ENCODE peak calls at places on chromosomes 13 and 19, in ten cellular contexts. K is HFFc6; O is uterus; P is left kidney; A is head of caudate nucleus; F is activated T-helper 2 cell treated with anti-CD3 and anti-CD28 coated beads, Interferon-gamma antibody, Interleukin-2, Interleukin-4, amounts not matched to agents 10 μg/mL and 5 μg/mL and 100 μg/mL, durations not matched to agents 14 hours and 24 hours and 36 hours; N is GM23338; E is heart right ventricle; T is nucleus accumbens; D is activated T-cell treated with anti-CD3 and anti-CD28 coated beads for 48 hours. Z is an unnamed sample.

GRCh38 chr13:93690139-93690538 is 463.5 kb downstream of the GPC6 start:
- DNase-seq in F (no peak), T (no peak), A (no peak), P (peak), E (no peak), D (no peak), N (peak), K (no peak), O (no peak), Z (no peak)

GRCh38 chr19:50489461-50490011 is 12.9 kb upstream of the GARIN5A start:
- DNase-seq in N (no peak), F (no peak), K (no peak), T (no peak), A (no peak), P (peak), O (no peak), E (no peak), D (no peak), Z (no peak)

GRCh38 chr13:111875922-111876321 is 191.0 kb upstream of the SOX1 start:
- DNase-seq in O (no peak), D (no peak), F (no peak), E (no peak), K (no peak), T (no peak), P (no peak), N (no peak), A (no peak), Z (no peak)

GRCh38 chr19:3225677-3226093 is 1.2 kb downstream of the CELF5 start:
- DNase-seq in D (no peak), E (no peak), O (no peak), N (peak), F (no peak), P (peak), K (no peak), A (no peak), T (no peak), Z (no peak)

GRCh38 chr13:102729560-102730275 is 34.9 kb upstream of the METTL21C start:
- DNase-seq in K (peak), P (no peak), D (no peak), F (no peak), T (no peak), A (no peak), O (no peak), E (no peak), N (peak), Z (no peak)

GRCh38 chr19:48318286-48318987 is 6.9 kb upstream of the EMP3 start:
- DNase-seq in A (no peak), K (no peak), N (no peak), D (no peak), P (no peak), E (no peak), T (no peak), O (no peak), F (no peak), Z (no peak)

GRCh38 chr13:40368123-40368891 is 298.1 kb downstream of the FOXO1 start:
- DNase-seq in A (no peak), N (no peak), D (no peak), O (no peak), P (no peak), F (no peak), T (no peak), K (no peak), E (no peak), Z (no peak)

GRCh38 chr13:30429721-30430694 is 7.7 kb downstream of the UBE2L5 start:
- DNase-seq in P (no peak), N (no peak), T (no peak), E (no peak), A (peak), K (peak), O (peak), F (no peak), D (no peak), Z (no peak)

GRCh38 chr19:29690842-29691241 is 24.2 kb downstream of the C19orf12 start:
- DNase-seq in K (peak), D (no peak), O (no peak), T (no peak), E (no peak), P (no peak), N (peak), F (peak), A (no peak), Z (peak)

GRCh38 chr19:6593651-6594416 is 2.9 kb upstream of the CD70 start:
- DNase-seq in K (no peak), F (no peak), O (no peak), A (no peak), P (no peak), D (no peak), E (no peak), N (no peak), T (no peak), Z (no peak)

GRCh38 chr19:40193587-40193849 is 2.3 kb downstream of the MAP3K10 start:
- DNase-seq in K (peak), D (no peak), N (no peak), E (no peak), P (no peak), O (no peak), T (no peak), F (no peak), A (no peak), Z (no peak)

GRCh38 chr13:49530452-49530851 is 34.7 kb downstream of the PHF11 start:
- DNase-seq in O (no peak), F (no peak), N (no peak), K (no peak), D (no peak), E (no peak), P (peak), A (peak), T (no peak), Z (peak)

GRCh38 chr19:29965529-29965928 is 23.5 kb downstream of the URI1 start:
- DNase-seq in N (no peak), A (no peak), E (no peak), F (no peak), O (no peak), P (no peak), T (no peak), D (no peak), K (peak), Z (no peak)

GRCh38 chr19:3760871-3761361 is 576 bp downstream of the APBA3 start:
- DNase-seq in N (peak), E (peak), D (no peak), P (no peak), T (no peak), A (no peak), O (no peak), K (no peak), F (no peak), Z (peak)

GRCh38 chr19:29660835-29661234 is 4.4 kb upstream of the PLEKHF1 start:
- DNase-seq in F (no peak), A (no peak), K (no peak), D (peak), T (no peak), E (no peak), N (no peak), O (no peak), P (peak), Z (no peak)

GRCh38 chr13:99657848-99658265 is 156.6 kb downstream of the TM9SF2 start:
- DNase-seq in K (no peak), P (peak), O (peak), F (no peak), A (peak), N (peak), D (peak), T (peak), E (peak), Z (peak)

GRCh38 chr13:76512676-76513277 is 373.4 kb downstream of the KCTD12 start:
- DNase-seq in K (peak), P (peak), F (no peak), O (no peak), E (peak), N (no peak), T (no peak), A (no peak), D (no peak), Z (peak)

GRCh38 chr19:4636151-4636717 is 3.1 kb upstream of the TNFAIP8L1 start:
- DNase-seq in D (peak), K (no peak), N (peak), O (no peak), A (peak), P (peak), E (peak), T (peak), F (peak), Z (peak)

GRCh38 chr19:56333506-56333905 is 18.9 kb upstream of the ZSCAN5A start:
- DNase-seq in F (no peak), P (peak), T (no peak), K (peak), D (no peak), O (no peak), A (no peak), E (peak), N (peak), Z (peak)

GRCh38 chr13:107271226-107271625 is 703.3 kb upstream of the ARGLU1 start:
- DNase-seq in N (peak), E (peak), T (no peak), O (no peak), D (no peak), F (no peak), A (no peak), K (no peak), P (peak), Z (no peak)

GRCh38 chr13:22128413-22129198 is 457.7 kb downstream of the FGF9 start:
- DNase-seq in K (no peak), O (no peak), P (no peak), E (no peak), T (no peak), D (no peak), N (no peak), F (no peak), A (no peak), Z (no peak)

GRCh38 chr13:33676700-33677048 is 141.3 kb upstream of the RFC3 start:
- DNase-seq in N (peak), E (peak), D (no peak), T (no peak), F (peak), A (peak), O (peak), K (peak), P (peak), Z (peak)

GRCh38 chr13:80030491-80030890 is 310.4 kb downstream of the SPRY2 start:
- DNase-seq in O (no peak), N (peak), F (no peak), D (no peak), E (peak), P (peak), T (no peak), A (no peak), K (peak), Z (no peak)

GRCh38 chr13:89279374-89279773 is 1608.2 kb downstream of the SLITRK5 start:
- DNase-seq in E (peak), P (peak), A (no peak), F (no peak), D (no peak), K (no peak), N (no peak), O (no peak), T (no peak), Z (peak)

GRCh38 chr13:113211774-113212173 is 2.4 kb downstream of the CUL4A start:
- DNase-seq in N (peak), F (no peak), O (no peak), A (no peak), E (no peak), P (peak), T (no peak), D (peak), K (no peak), Z (peak)

GRCh38 chr13:113822266-113822665 is 41.6 kb downstream of the GAS6 start:
- DNase-seq in K (no peak), N (no peak), E (no peak), F (no peak), D (no peak), T (no peak), O (no peak), A (no peak), P (no peak), Z (no peak)

GRCh38 chr19:33325920-33326319 is 23.6 kb upstream of the CEBPA start:
- DNase-seq in E (no peak), T (no peak), K (no peak), O (peak), F (no peak), A (peak), N (no peak), P (no peak), D (no peak), Z (no peak)

GRCh38 chr19:49450405-49450804 is 1.2 kb downstream of the PIH1D1 start:
- DNase-seq in P (no peak), N (no peak), D (no peak), F (no peak), A (no peak), T (no peak), E (no peak), O (no peak), K (no peak), Z (no peak)

GRCh38 chr19:44260343-44260681 is 626 bp downstream of the ZNF233 start:
- DNase-seq in O (no peak), F (no peak), D (no peak), P (peak), N (peak), T (no peak), A (peak), E (no peak), K (no peak), Z (peak)

GRCh38 chr19:5972355-5972731 is 5.6 kb downstream of the RANBP3 start:
- DNase-seq in N (no peak), D (no peak), O (no peak), T (no peak), F (no peak), P (no peak), K (no peak), E (no peak), A (no peak), Z (no peak)

GRCh38 chr13:21997726-21998125 is 326.9 kb downstream of the FGF9 start:
- DNase-seq in K (no peak), E (no peak), P (no peak), D (no peak), O (no peak), F (no peak), N (no peak), T (no peak), A (no peak), Z (no peak)

GRCh38 chr13:113920173-113920572 is 53.7 kb downstream of the C13orf46 start:
- DNase-seq in K (no peak), N (no peak), E (no peak), P (peak), D (no peak), A (no peak), T (no peak), O (no peak), F (no peak), Z (no peak)

GRCh38 chr13:50386527-50387123 is 371.4 kb downstream of the KCNRG start:
- DNase-seq in F (no peak), O (no peak), K (no peak), E (no peak), N (peak), A (no peak), D (no peak), T (no peak), P (peak), Z (peak)

GRCh38 chr13:108859202-108860012 is 230.0 kb downstream of the MYO16 start:
- DNase-seq in F (no peak), P (peak), E (no peak), K (peak), T (no peak), N (peak), D (no peak), A (no peak), O (no peak), Z (peak)

Z was measured in NCI-H82.